ENCODE peak calls at places on chromosomes 16 and 17, in six cellular contexts. K is ovary, D is HFF-Myc, Q is activated B cell treated with CpG ODN at 0.5 μM for 24 hours, M is neural crest cell, P is left ventricle myocardium inferior. Z is an unnamed sample.

GRCh38 chr17:57999496-58000017 is 7.5 kb downstream of the SRSF1 start:
- DNase-seq in K (no peak), Q (no peak), P (no peak), D (no peak), M (no peak), Z (peak)

GRCh38 chr17:15220785-15221184 is 44.3 kb downstream of the PMP22 start:
- DNase-seq in M (no peak), D (no peak), P (no peak), K (no peak), Q (no peak), Z (no peak)

GRCh38 chr16:75222271-75222783 is 3.5 kb downstream of the CTRB1 start:
- DNase-seq in K (no peak), D (no peak), Q (no peak), P (no peak), M (no peak), Z (no peak)

GRCh38 chr17:57195790-57196460 is 60.4 kb upstream of the MSI2 start:
- DNase-seq in D (peak), M (no peak), Q (no peak), K (no peak), P (no peak), Z (no peak)

GRCh38 chr17:3750926-3751325 is 27.2 kb downstream of the HASPIN start:
- DNase-seq in D (no peak), K (no peak), P (no peak), M (no peak), Q (no peak), Z (no peak)

GRCh38 chr17:78998311-78999055 is 11.1 kb downstream of the CANT1 start:
- DNase-seq in M (no peak), P (peak), K (no peak), Q (no peak), D (no peak), Z (no peak)

GRCh38 chr16:25176136-25176535 is 40.6 kb upstream of the AQP8 start:
- DNase-seq in D (no peak), K (no peak), Q (no peak), P (no peak), M (no peak), Z (no peak)

GRCh38 chr17:57603978-57604377 is 141.1 kb downstream of the CCDC182 start:
- DNase-seq in K (no peak), Q (peak), P (no peak), D (no peak), M (no peak), Z (peak)

GRCh38 chr17:37117743-37118142 is 169.0 kb downstream of the AATF start:
- DNase-seq in P (no peak), Q (no peak), M (no peak), D (no peak), K (no peak), Z (no peak)

GRCh38 chr16:66925322-66925840 is at the start of gene RRAD:
- DNase-seq in K (peak), M (no peak), Q (no peak), P (peak), D (no peak), Z (peak)

GRCh38 chr17:60231234-60231633 is 81.5 kb downstream of the CA4 start:
- DNase-seq in M (no peak), D (no peak), K (no peak), Q (no peak), P (no peak), Z (no peak)

GRCh38 chr16:15618392-15618791 is 24.6 kb downstream of the MARF1 start:
- DNase-seq in Q (no peak), M (no peak), D (no peak), K (no peak), P (no peak), Z (no peak)

GRCh38 chr16:1282275-1282995 is 26.6 kb downstream of the TPSD1 start:
- DNase-seq in D (no peak), K (no peak), Q (no peak), P (no peak), M (no peak), Z (no peak)

DNA sequence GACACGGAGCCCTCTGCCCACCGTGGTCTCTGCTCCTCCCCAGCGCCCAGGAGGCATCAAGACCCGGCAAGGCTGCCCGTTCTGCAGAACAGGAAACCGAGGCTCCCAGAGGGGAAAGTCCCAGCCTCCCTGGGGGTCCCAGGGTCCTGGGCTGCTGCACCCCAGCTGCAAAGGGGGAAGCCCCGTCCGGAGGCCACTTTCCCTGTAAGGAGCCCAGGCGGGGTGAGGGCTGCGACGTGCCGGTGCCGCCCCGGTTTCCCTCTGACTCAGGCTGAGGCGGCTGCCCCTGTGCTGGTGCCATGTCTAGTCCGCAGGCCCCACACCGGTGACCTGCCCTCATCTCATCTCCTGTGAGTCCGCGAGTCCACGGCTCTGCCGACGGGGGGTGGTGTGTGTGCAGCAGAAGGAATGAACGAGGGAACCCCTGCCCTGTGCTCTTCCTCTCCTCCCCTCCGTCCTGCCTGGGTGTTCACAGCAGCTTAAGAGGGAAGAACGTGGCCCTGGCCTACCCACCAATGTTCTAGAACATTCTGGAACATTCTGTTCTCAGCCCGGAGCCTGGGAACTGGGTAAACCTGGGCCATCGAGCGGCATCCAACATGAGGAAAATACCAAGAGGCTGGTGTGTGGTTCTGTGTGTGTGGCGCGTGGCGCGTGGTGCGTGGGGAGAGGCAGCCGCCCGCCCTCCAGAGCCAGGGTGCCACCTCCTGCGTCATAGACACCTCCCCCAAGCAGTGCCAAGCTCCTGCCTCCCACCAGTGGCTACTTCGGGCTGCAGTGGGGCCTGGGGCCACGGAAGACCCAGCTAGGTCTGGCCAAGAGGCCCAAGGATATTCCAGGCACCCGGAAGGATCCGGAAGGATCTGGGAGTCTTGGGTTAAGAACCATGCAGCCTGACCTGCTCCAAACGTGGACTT is 7.0 kb upstream of the CBFA2T3 start:
- DNase-seq in Q (peak), M (no peak), D (no peak), P (no peak), K (no peak), Z (peak)
- TF ChIP-seq CTCF in Q (no peak), M (no peak), D (no peak), P (no peak), K (no peak), Z (no peak)

GRCh38 chr17:19237389-19238166 is 412 bp downstream of the EPN2 start:
- DNase-seq in Q (no peak), K (peak), D (no peak), M (no peak), P (peak), Z (peak)
- TF ChIP-seq CTCF in Q (no peak), K (no peak), D (no peak), M (peak), P (peak), Z (no peak)

DNA sequence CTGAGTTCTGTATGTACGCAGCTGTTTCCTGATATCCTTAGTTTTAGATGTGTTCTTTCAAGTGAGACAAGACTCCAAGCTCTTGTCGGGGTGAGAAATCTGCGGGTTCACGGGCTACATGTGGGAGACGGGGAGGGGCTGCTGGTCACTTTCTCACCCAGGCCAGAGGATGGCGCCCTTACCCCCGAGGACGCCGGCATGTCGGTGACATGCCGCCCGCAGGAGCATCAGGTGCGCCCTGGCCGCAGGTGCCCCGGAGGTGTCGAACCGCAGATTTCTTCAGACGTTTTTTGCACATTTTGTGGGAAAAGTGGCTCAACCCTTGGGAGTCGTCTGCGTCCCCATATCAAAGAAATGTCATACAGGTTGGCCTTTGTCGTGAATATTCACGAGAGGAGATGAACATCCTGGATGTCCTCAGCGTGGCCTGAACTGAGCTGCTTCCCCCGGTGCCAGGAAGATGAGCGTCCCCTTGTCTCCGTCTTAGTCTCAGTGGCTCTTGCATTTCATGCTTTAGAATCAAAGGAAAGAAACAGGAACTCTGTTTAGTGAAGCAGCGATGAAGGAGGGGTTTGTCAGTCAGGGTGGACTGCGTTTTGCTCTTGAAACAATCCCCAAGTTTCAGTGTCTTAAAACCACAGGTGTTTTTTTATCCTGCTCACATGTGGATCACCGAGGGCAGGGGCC is 75.3 kb upstream of the ZNF750 start:
- DNase-seq in Q (no peak), K (no peak), D (no peak), P (no peak), M (no peak), Z (no peak)
- TF ChIP-seq CTCF in Q (no peak), K (no peak), D (no peak), P (no peak), M (no peak), Z (peak)

GRCh38 chr17:8806206-8807069 is 7.3 kb upstream of the MFSD6L start:
- DNase-seq in M (no peak), Q (no peak), P (no peak), D (no peak), K (no peak), Z (no peak)

GRCh38 chr17:8800656-8801055 is 1.5 kb upstream of the MFSD6L start:
- DNase-seq in D (no peak), M (no peak), Q (no peak), K (no peak), P (no peak), Z (no peak)

GRCh38 chr17:8807070-8807550 is 7.9 kb upstream of the MFSD6L start:
- DNase-seq in M (no peak), K (no peak), D (no peak), P (no peak), Q (peak), Z (peak)

GRCh38 chr17:8801135-8801840 is 2.1 kb upstream of the MFSD6L start:
- DNase-seq in D (no peak), P (no peak), Q (no peak), M (no peak), K (no peak), Z (no peak)

DNA sequence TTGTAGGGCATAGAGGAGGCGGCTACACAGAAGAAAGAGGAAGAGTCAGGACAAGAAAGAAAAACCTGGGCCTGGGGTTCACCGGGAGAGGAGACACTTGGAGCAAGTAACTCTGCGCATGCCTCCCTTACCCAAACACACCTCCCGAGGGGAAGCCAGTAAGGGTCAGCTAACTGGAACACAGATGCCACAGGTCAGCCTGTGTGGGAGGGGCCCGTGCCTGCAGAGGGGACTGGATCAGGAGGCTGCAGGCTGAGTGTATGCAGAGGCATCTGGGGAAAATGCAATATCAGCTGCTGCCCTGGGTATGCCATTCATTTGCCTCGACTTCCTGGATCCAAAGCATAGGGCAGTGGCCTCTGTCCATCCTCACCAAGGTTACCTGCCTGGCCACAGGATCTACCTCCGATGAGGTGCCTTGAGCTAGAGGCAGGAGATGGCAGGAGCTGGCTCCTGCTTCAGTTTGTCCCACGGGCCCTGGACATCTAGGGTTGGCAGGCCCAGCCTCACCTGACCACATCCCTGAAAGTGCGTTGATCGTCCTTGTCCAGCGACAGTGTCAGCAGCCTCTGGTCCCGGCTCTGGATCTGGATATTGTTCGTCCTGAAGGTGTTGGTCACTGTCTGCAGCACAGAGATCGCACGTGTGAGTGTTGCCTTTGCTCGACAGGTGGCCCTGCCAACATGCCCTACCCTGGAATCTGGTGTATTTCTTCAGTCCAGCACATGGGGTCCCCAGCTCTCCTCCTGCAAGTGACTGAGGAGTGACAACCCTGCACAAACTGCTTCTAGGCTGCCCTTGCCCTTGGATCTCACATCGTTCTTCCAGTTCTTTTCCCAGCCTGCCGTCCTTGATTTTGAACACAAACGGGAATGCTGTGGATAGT is 4.6 kb upstream of the MFSD6L start:
- DNase-seq in M (no peak), Q (no peak), D (no peak), K (no peak), P (no peak), Z (no peak)
- TF ChIP-seq CTCF in M (no peak), Q (no peak), D (no peak), K (no peak), P (peak), Z (no peak)

GRCh38 chr17:40560592-40561293 is 4.5 kb downstream of the CCR7 start:
- DNase-seq in Q (peak), K (peak), P (no peak), M (no peak), D (no peak), Z (peak)
- TF ChIP-seq CTCF in Q (no peak), K (no peak), P (no peak), M (peak), D (no peak), Z (no peak)

DNA sequence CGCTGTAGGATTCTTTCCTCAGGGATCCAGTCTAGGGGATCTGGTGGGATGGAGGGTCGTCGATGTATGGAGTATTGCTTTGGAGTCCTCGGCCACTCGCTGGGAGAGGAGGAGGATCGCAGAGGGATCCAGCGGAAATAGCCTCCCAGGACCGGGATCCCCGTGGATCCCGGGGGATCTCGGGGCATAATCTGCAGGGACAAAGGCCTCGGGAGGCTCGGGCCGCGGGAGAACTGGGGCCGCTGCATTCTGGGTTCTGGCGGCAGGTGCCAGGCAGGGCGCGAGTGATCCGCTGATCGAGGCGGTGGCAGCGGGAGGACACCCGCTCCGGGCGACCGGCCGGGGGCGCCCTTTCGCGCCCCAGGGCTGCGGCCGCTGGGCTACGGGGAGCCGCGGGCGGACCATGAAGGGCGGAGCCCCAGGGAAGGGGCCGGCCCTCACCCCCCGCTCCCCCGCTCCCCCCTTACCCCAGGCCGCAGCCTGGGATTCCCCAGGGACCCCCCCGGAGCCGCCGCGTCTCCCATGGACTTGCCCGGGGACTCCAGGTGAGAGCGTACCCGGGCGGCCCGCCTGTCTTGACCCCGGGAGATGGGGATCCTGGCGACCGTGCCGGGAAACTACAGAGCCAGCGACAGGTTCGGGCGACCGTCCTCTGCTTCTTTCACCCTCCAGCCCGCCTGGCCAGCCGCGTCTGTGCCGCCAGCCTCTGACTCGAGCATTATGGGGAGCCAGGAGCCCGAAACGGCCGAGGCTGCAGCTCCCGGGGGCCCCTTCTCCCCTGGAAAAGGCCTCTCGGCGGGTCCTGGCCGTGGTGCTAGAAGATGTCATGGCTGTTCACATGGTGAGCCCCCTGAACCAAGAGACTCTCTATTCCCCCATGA is 604 bp downstream of the PRR14 start:
- DNase-seq in P (peak), M (peak), D (no peak), K (peak), Q (peak), Z (peak)
- TF ChIP-seq CTCF in P (peak), M (peak), D (peak), K (peak), Q (no peak), Z (peak)

GRCh38 chr17:75005291-75005690 is 7.2 kb upstream of the MRPL58 start:
- DNase-seq in M (no peak), D (no peak), K (no peak), P (no peak), Q (no peak), Z (no peak)

GRCh38 chr17:75008373-75008772 is 4.1 kb upstream of the MRPL58 start:
- DNase-seq in K (no peak), Q (no peak), P (no peak), M (no peak), D (no peak), Z (no peak)

GRCh38 chr17:75004371-75004770 is 8.1 kb upstream of the MRPL58 start:
- DNase-seq in D (no peak), K (no peak), Q (no peak), M (no peak), P (no peak), Z (no peak)

GRCh38 chr17:75009139-75009724 is 3.2 kb upstream of the MRPL58 start:
- DNase-seq in D (no peak), K (no peak), P (no peak), Q (no peak), M (no peak), Z (no peak)

GRCh38 chr17:75006653-75007052 is 5.8 kb upstream of the MRPL58 start:
- DNase-seq in Q (no peak), P (no peak), M (no peak), K (no peak), D (no peak), Z (no peak)
- TF ChIP-seq CTCF in Q (no peak), P (no peak), M (no peak), K (no peak), D (no peak), Z (no peak)

GRCh38 chr17:75896360-75897075 is at the start of gene TRIM65:
- DNase-seq in M (peak), K (peak), P (peak), D (no peak), Q (peak), Z (peak)
- TF ChIP-seq CTCF in M (peak), K (no peak), P (peak), D (no peak), Q (no peak), Z (peak)

GRCh38 chr16:70508752-70509151 is 14.6 kb downstream of the COG4 start:
- DNase-seq in D (no peak), P (no peak), M (no peak), K (no peak), Q (no peak), Z (no peak)
- TF ChIP-seq CTCF in D (no peak), P (peak), M (no peak), K (no peak), Q (no peak), Z (no peak)